ENCODE peak calls at places on chromosomes 13 and 19, in eight cellular contexts. A, R, E, F, S, I, G and J are unnamed samples.
A peak's percentile ranks its signal among the peaks of the same experiment; 100 is the strongest.

GRCh38 chr19:16661480-16662034 is 618 bp downstream of the TMEM38A start:
- DNase-seq in G (peak; percentile 34), I (peak; percentile 52), E (peak; percentile 40), R (peak; percentile 31), F (peak; percentile 16), S (no peak), A (peak; percentile 50), J (no peak)

GRCh38 chr19:33292595-33293254 is 9.6 kb downstream of the CEBPA start:
- DNase-seq in S (no peak), R (no peak), A (no peak), E (no peak), G (no peak), F (no peak), I (no peak), J (peak; percentile 60)

GRCh38 chr13:44141725-44142539 is 231.7 kb upstream of the SERP2 start:
- DNase-seq in I (peak; percentile 98), A (peak; percentile 98), G (peak; percentile 98), E (peak; percentile 97), F (peak; percentile 98), R (peak; percentile 99), S (peak; percentile 54), J (no peak)

GRCh38 chr13:78410164-78410563 is 193.2 kb downstream of the POU4F1 start:
- DNase-seq in A (no peak), E (no peak), G (no peak), S (no peak), I (no peak), F (no peak), R (no peak), J (no peak)

GRCh38 chr19:47661571-47661970 is 51.7 kb upstream of the EHD2 start:
- DNase-seq in R (no peak), F (no peak), S (no peak), A (no peak), G (no peak), E (no peak), I (no peak), J (no peak)

GRCh38 chr13:84481958-84482357 is 599.7 kb upstream of the SLITRK1 start:
- DNase-seq in S (no peak), I (no peak), E (no peak), G (no peak), R (no peak), F (no peak), A (no peak), J (peak; percentile 44)

GRCh38 chr19:57227461-57227860 is 3.4 kb upstream of the AURKC start:
- DNase-seq in S (no peak), G (no peak), E (no peak), R (no peak), I (no peak), F (no peak), A (no peak), J (no peak)

GRCh38 chr13:45374917-45375316 is 33.9 kb upstream of the TPT1 start:
- DNase-seq in F (no peak), A (no peak), I (no peak), E (no peak), R (no peak), G (no peak), S (no peak), J (no peak)

GRCh38 chr19:362683-363082 is 18.1 kb upstream of the MIER2 start:
- DNase-seq in R (no peak), A (no peak), E (no peak), F (no peak), I (no peak), G (peak; percentile 1), S (no peak), J (no peak)

GRCh38 chr13:26026211-26026610 is 25.6 kb downstream of the SHISA2 start:
- DNase-seq in F (no peak), G (no peak), A (no peak), E (no peak), R (no peak), S (no peak), I (no peak), J (no peak)

GRCh38 chr19:50313812-50314536 is 15.2 kb downstream of the KCNC3 start:
- DNase-seq in F (peak; percentile 43), A (peak; percentile 25), S (no peak), E (peak; percentile 3), R (no peak), I (peak; percentile 87), G (no peak), J (no peak)

GRCh38 chr19:7865262-7865911 is 8.8 kb downstream of the PRR36 start:
- DNase-seq in E (no peak), F (no peak), A (no peak), R (no peak), I (no peak), S (no peak), G (no peak), J (no peak)

GRCh38 chr13:42814868-42815267 is 33.5 kb downstream of the FAM216B start:
- DNase-seq in A (no peak), F (no peak), S (no peak), R (no peak), G (no peak), E (no peak), I (no peak), J (peak; percentile 27)

GRCh38 chr13:83950284-83950683 is 68.0 kb upstream of the SLITRK1 start:
- DNase-seq in A (no peak), R (no peak), I (no peak), G (no peak), E (no peak), F (no peak), S (no peak), J (no peak)

GRCh38 chr13:51125495-51126226 is 14.6 kb upstream of the C13orf42 start:
- DNase-seq in I (peak; percentile 75), A (peak; percentile 78), F (peak; percentile 85), R (peak; percentile 23), E (peak; percentile 48), G (peak; percentile 26), S (peak; percentile 77), J (no peak)

GRCh38 chr19:13441810-13442512 is 64.3 kb downstream of the CACNA1A start:
- DNase-seq in S (no peak), F (peak; percentile 91), G (no peak), R (peak; percentile 69), I (peak; percentile 73), E (peak; percentile 38), A (peak; percentile 90), J (no peak)

GRCh38 chr19:16018106-16018755 is 58.1 kb upstream of the TPM4 start:
- DNase-seq in A (no peak), I (no peak), F (no peak), E (no peak), G (no peak), R (no peak), S (no peak), J (no peak)

GRCh38 chr13:34867590-34867989 is 74.5 kb upstream of the NBEA start:
- DNase-seq in I (no peak), E (no peak), S (no peak), F (no peak), A (no peak), G (no peak), R (no peak), J (no peak)

DNA sequence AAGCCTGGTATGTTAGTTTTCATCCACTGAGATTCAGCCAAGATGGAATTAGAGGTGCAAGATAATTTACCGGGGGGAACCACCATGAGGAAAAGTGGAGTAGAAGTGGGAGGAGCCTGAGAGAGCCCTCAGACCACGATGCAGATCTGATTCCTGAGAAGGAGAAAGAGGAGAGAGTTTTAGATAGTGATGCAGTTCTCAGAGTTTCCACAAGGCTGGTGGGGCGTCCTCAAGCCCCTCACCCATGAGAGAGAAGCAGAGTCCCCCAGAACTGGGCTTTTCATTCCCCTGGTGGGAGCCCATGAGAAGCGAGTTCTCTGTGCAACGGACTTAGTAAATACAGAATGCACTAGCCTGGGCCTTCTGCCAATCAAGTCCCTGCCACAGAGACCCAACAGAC is 18.1 kb downstream of the CEACAM5 start:
- DNase-seq in S (no peak), A (no peak), R (no peak), I (no peak), F (no peak), G (no peak), E (no peak), J (no peak)
- H3K27ac ChIP-seq in S (no peak overlapping the region), A (no peak overlapping the region), R (no peak overlapping the region), I (no peak overlapping the region), F (no peak overlapping the region), G (no peak overlapping the region), E (no peak overlapping the region), J (no peak overlapping the region)

GRCh38 chr19:1511318-1511988 is 1.4 kb downstream of the ADAMTSL5 start:
- DNase-seq in G (no peak), R (no peak), E (no peak), A (no peak), F (no peak), S (no peak), I (no peak), J (no peak)

GRCh38 chr19:1510442-1510806 is 2.4 kb downstream of the ADAMTSL5 start:
- DNase-seq in F (peak; percentile 65), E (no peak), A (no peak), S (no peak), G (no peak), I (no peak), R (no peak), J (no peak)

GRCh38 chr19:1508507-1508856 is 4.3 kb downstream of the ADAMTSL5 start:
- DNase-seq in R (no peak), E (no peak), G (no peak), F (no peak), S (no peak), A (no peak), I (no peak), J (no peak)

GRCh38 chr19:1510807-1511206 is 2.0 kb downstream of the ADAMTSL5 start:
- DNase-seq in I (no peak), A (no peak), F (no peak), G (no peak), E (no peak), R (no peak), S (no peak), J (no peak)

GRCh38 chr19:1509589-1510441 is 3.0 kb downstream of the ADAMTSL5 start:
- DNase-seq in F (no peak), R (no peak), E (no peak), G (no peak), A (no peak), S (no peak), I (no peak), J (no peak)
- H3K27ac ChIP-seq in F (no peak overlapping the region), R (no peak overlapping the region), E (no peak overlapping the region), G (no peak overlapping the region), A (no peak overlapping the region), S (no peak overlapping the region), I (no peak overlapping the region), J (no peak overlapping the region)

GRCh38 chr13:20977394-20977793 is 74.8 kb upstream of the XPO4 start:
- DNase-seq in R (no peak), S (no peak), G (no peak), I (no peak), E (no peak), A (no peak), F (no peak), J (no peak)
- H3K27ac ChIP-seq in R (no peak overlapping the region), S (no peak overlapping the region), G (no peak overlapping the region), I (no peak overlapping the region), E (no peak overlapping the region), A (no peak overlapping the region), F (no peak overlapping the region), J (no peak overlapping the region)

DNA sequence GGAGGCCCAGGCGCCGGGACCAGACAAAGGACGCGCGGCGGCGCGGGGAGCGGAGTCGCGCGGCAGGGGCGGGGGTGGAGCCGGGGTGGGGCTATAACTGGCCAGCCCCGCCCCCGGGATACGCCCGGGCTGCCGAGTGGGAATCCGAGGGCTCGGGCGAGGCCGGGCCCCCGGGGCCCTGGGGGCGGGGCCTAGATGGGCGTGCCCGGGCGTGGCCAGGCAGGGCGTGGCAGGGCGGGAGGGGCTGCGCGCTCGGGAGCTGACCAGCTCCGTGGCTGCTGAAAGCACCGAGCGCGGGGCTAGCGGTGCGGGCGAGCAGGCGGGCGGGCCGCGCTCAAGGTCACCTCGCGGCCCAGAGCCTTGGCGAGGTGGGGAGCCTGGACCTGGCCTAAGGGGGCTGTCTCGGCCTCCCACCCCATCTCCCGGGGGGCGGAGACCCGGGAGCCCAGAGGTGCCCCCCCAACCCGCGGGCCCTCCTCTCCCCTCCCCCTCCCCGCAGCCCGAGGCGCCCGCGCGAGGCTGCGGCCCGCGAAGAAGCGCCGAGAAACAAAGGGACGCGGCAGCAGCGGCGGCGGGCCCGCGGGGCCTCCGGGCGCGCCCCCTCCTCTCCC is 1.3 kb downstream of the ELAVL3 start:
- DNase-seq in G (no peak), F (peak; percentile 85), R (peak; percentile 100), E (peak; percentile 42), A (peak; percentile 70), I (peak; percentile 92), S (no peak), J (no peak)
- H3K27ac ChIP-seq in G (no peak overlapping the region), F (no peak overlapping the region), R (no peak overlapping the region), E (no peak overlapping the region), A (no peak overlapping the region), I (no peak overlapping the region), S (no peak overlapping the region), J (no peak overlapping the region)